ENCODE peak calls at places on chromosome 21, in four cellular contexts. X is foreskin fibroblast, H is LNCaP clone FGC, J is esophagus squamous epithelium. Y is an unnamed sample.

GRCh38 chr21:31872452-31873274 is at the start of gene HUNK:
- DNase-seq in H (no peak), J (no peak), X (peak), Y (no peak)

GRCh38 chr21:31552826-31553225 is 106.7 kb upstream of the SOD1 start:
- DNase-seq in J (no peak), X (no peak), H (no peak), Y (no peak)

GRCh38 chr21:45588086-45588825 is 46.0 kb upstream of the SLC19A1 start:
- DNase-seq in H (no peak), X (no peak), J (no peak), Y (no peak)

GRCh38 chr21:36747815-36748381 is 49.0 kb downstream of the SIM2 start:
- DNase-seq in J (no peak), X (peak), H (no peak), Y (no peak)

GRCh38 chr21:34938079-34938764 is 110.9 kb downstream of the RUNX1 start:
- DNase-seq in X (peak), J (no peak), H (no peak), Y (no peak)

GRCh38 chr21:38916214-38916964 is 110.7 kb downstream of the ETS2 start:
- DNase-seq in X (no peak), J (no peak), H (no peak), Y (no peak)

GRCh38 chr21:28642891-28643290 is 349.8 kb downstream of the LTN1 start:
- DNase-seq in X (no peak), H (no peak), J (no peak), Y (no peak)

GRCh38 chr21:37208056-37208705 is 59.0 kb downstream of the VPS26C start:
- DNase-seq in J (no peak), X (peak), H (no peak), Y (no peak)

GRCh38 chr21:15826147-15826780 is 96.5 kb downstream of the USP25 start:
- DNase-seq in H (peak), J (no peak), X (peak), Y (no peak)

GRCh38 chr21:15701845-15702244 is 27.9 kb upstream of the USP25 start:
- DNase-seq in H (no peak), X (no peak), J (no peak), Y (no peak)

GRCh38 chr21:45970674-45971486 is 10.7 kb upstream of the COL6A1 start:
- DNase-seq in H (no peak), J (no peak), X (peak), Y (no peak)

GRCh38 chr21:46184625-46185555 is 631 bp upstream of the SPATC1L start:
- DNase-seq in X (peak), J (peak), H (peak), Y (no peak)

GRCh38 chr21:39582749-39583148 is 30.0 kb upstream of the B3GALT5 start:
- DNase-seq in X (no peak), H (no peak), J (no peak), Y (no peak)

GRCh38 chr21:35335951-35336446 is 286.9 kb upstream of the RUNX1 start:
- DNase-seq in H (no peak), X (no peak), J (no peak), Y (no peak)

GRCh38 chr21:43775795-43776430 is at the start of gene CSTB:
- DNase-seq in X (peak), J (no peak), H (no peak), Y (no peak)

GRCh38 chr21:26918318-26919065 is 48.4 kb downstream of the ADAMTS5 start:
- DNase-seq in J (no peak), H (no peak), X (peak), Y (peak)

GRCh38 chr21:26388731-26389231 is 184.3 kb downstream of the CYYR1 start:
- DNase-seq in X (peak), J (no peak), H (no peak), Y (peak)

GRCh38 chr21:45318556-45319341 is 31.1 kb upstream of the POFUT2 start:
- DNase-seq in H (no peak), J (no peak), X (peak), Y (no peak)

GRCh38 chr21:16264314-16264713 is 534.5 kb downstream of the USP25 start:
- DNase-seq in X (no peak), H (no peak), J (no peak), Y (no peak)

GRCh38 chr21:31866077-31866511 is 6.7 kb upstream of the HUNK start:
- DNase-seq in X (peak), J (no peak), H (peak), Y (no peak)

GRCh38 chr21:29506947-29507346 is 208.2 kb downstream of the BACH1 start:
- DNase-seq in J (no peak), X (peak), H (no peak), Y (no peak)

GRCh38 chr21:9758888-9759287 is 762.5 kb upstream of the TPTE start:
- DNase-seq in H (no peak), X (no peak), J (no peak), Y (no peak)

GRCh38 chr21:36799869-36800268 is 101.0 kb downstream of the SIM2 start:
- DNase-seq in J (no peak), X (peak), H (no peak), Y (no peak)

GRCh38 chr21:26061437-26061836 is 109.1 kb downstream of the APP start:
- DNase-seq in X (no peak), H (no peak), J (no peak), Y (no peak)

GRCh38 chr21:28856588-28857250 is 136.0 kb downstream of the LTN1 start:
- DNase-seq in H (no peak), X (peak), J (no peak), Y (no peak)

GRCh38 chr21:38922474-38922873 is 116.7 kb downstream of the ETS2 start:
- DNase-seq in X (no peak), H (no peak), J (no peak), Y (no peak)

GRCh38 chr21:40166291-40166843 is 299.1 kb downstream of the PCP4 start:
- DNase-seq in J (no peak), H (no peak), X (no peak), Y (no peak)

GRCh38 chr21:43207868-43208267 is 39.1 kb downstream of the CRYAA start:
- DNase-seq in H (no peak), J (no peak), X (no peak), Y (no peak)

GRCh38 chr21:34626131-34626530 is 11.2 kb upstream of the RCAN1 start:
- DNase-seq in J (no peak), H (no peak), X (no peak), Y (no peak)

GRCh38 chr21:44736291-44737004 is 25.1 kb upstream of the TSPEAR start:
- DNase-seq in X (no peak), H (peak), J (no peak), Y (no peak)

GRCh38 chr21:33265664-33266049 is 510 bp upstream of the IL10RB start:
- DNase-seq in X (peak), H (no peak), J (peak), Y (no peak)
- H3K4me3 ChIP-seq in X (peak), H (peak), J (peak), Y (peak)

GRCh38 chr21:41425954-41426655 is at the start of gene MX1:
- DNase-seq in J (no peak), H (no peak), X (peak), Y (no peak)
- H3K4me3 ChIP-seq in J (peak), H (no peak), X (peak), Y (peak)

DNA sequence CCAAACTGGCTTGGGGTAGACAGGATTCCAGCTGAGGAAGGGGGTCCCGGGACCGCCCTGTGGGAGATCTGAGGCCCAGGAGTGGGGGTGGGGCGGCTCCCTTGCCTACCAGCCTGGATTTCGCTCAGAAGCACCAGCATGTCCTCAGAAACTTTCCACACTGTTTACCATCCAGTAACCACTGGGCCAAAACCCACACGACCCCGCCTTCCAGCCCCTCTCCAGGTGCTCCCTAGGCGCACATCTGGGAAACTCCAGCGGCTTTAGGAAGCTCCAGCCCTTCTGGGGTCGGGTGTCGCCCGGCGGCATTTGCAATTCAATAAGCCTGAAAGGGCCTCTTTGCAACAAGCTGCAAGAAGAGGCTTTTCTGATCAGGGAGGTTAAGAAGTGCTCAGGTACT is 4.6 kb downstream of the RIPK4 start:
- DNase-seq in H (no peak), J (no peak), X (no peak), Y (no peak)
- H3K4me3 ChIP-seq in H (peak), J (peak), X (no peak), Y (no peak)

GRCh38 chr21:17598437-17598836 is 14.3 kb downstream of the BTG3 start:
- DNase-seq in X (no peak), H (no peak), J (no peak), Y (no peak)
- H3K4me3 ChIP-seq in X (no peak), H (no peak), J (no peak), Y (no peak)

GRCh38 chr21:14675774-14676530 is 129.8 kb upstream of the SAMSN1 start:
- DNase-seq in J (no peak), X (no peak), H (no peak), Y (no peak)
- H3K4me3 ChIP-seq in J (no peak), X (no peak), H (no peak), Y (no peak)